ENCODE peak calls at places on chromosomes 11 and 22, in four cellular contexts. One of them, this sample, is unnamed. For H3K27me3, the result is how much of the 10 kb centered on the place peaks cover.

GRCh38 chr11:133934599-133935550 is 21.9 kb downstream of the IGSF9B start:
- DNase-seq in right lobe of liver: no peak
- DNase-seq in suprapubic skin: no peak
- DNase-seq in ovary: no peak
- DNase-seq in this sample: no peak

GRCh38 chr11:1197431-1197885 is 25.4 kb upstream of the MUC5B start:
- DNase-seq in right lobe of liver: peak
- DNase-seq in suprapubic skin: peak
- DNase-seq in ovary: no peak
- DNase-seq in this sample: no peak

GRCh38 chr11:44434191-44434590 is 124.3 kb upstream of the ALX4 start:
- DNase-seq in right lobe of liver: no peak
- DNase-seq in suprapubic skin: no peak
- DNase-seq in ovary: no peak
- DNase-seq in this sample: no peak

GRCh38 chr22:20805972-20806471 is 32.1 kb downstream of the SERPIND1 start:
- DNase-seq in right lobe of liver: no peak
- DNase-seq in suprapubic skin: peak
- DNase-seq in ovary: no peak
- DNase-seq in this sample: no peak

GRCh38 chr11:34594603-34595002 is 26.3 kb upstream of the EHF start:
- DNase-seq in right lobe of liver: no peak
- DNase-seq in suprapubic skin: no peak
- DNase-seq in ovary: no peak
- DNase-seq in this sample: no peak

GRCh38 chr11:16902182-16902581 is 112.0 kb downstream of the PLEKHA7 start:
- DNase-seq in right lobe of liver: no peak
- DNase-seq in suprapubic skin: no peak
- DNase-seq in ovary: no peak
- DNase-seq in this sample: peak

GRCh38 chr22:29004647-29005371 is 56.8 kb downstream of the C22orf31 start:
- DNase-seq in right lobe of liver: peak
- DNase-seq in suprapubic skin: no peak
- DNase-seq in ovary: peak
- DNase-seq in this sample: no peak

GRCh38 chr11:2975594-2975993 is 16.5 kb downstream of the NAP1L4 start:
- DNase-seq in right lobe of liver: no peak
- DNase-seq in suprapubic skin: no peak
- DNase-seq in ovary: no peak
- DNase-seq in this sample: peak

GRCh38 chr11:62832346-62833234 is at the start of gene TEX54:
- DNase-seq in right lobe of liver: peak
- DNase-seq in suprapubic skin: peak
- DNase-seq in ovary: peak
- DNase-seq in this sample: no peak

GRCh38 chr11:16982256-16982671 is 31.9 kb downstream of the PLEKHA7 start:
- DNase-seq in right lobe of liver: no peak
- DNase-seq in suprapubic skin: no peak
- DNase-seq in ovary: no peak
- DNase-seq in this sample: no peak

GRCh38 chr11:64305691-64306562 is 603 bp downstream of the ESRRA start:
- DNase-seq in right lobe of liver: peak
- DNase-seq in suprapubic skin: no peak
- DNase-seq in ovary: peak
- DNase-seq in this sample: peak

GRCh38 chr11:27184458-27185312 is 144.1 kb downstream of the BBOX1 start:
- DNase-seq in right lobe of liver: no peak
- DNase-seq in suprapubic skin: no peak
- DNase-seq in ovary: no peak
- DNase-seq in this sample: no peak

GRCh38 chr22:26589367-26589844 is 526 bp downstream of the TPST2 start:
- DNase-seq in right lobe of liver: peak
- DNase-seq in suprapubic skin: no peak
- DNase-seq in ovary: no peak
- DNase-seq in this sample: peak

GRCh38 chr11:76683496-76684095 is 13.0 kb upstream of the LRRC32 start:
- DNase-seq in right lobe of liver: no peak
- DNase-seq in suprapubic skin: no peak
- DNase-seq in ovary: no peak
- DNase-seq in this sample: no peak

GRCh38 chr11:76682681-76683080 is 12.1 kb upstream of the LRRC32 start:
- DNase-seq in right lobe of liver: no peak
- DNase-seq in suprapubic skin: no peak
- DNase-seq in ovary: no peak
- DNase-seq in this sample: no peak

GRCh38 chr11:76677010-76677771 is 6.6 kb upstream of the LRRC32 start:
- DNase-seq in right lobe of liver: no peak
- DNase-seq in suprapubic skin: no peak
- DNase-seq in ovary: no peak
- DNase-seq in this sample: no peak

GRCh38 chr11:76678316-76678715 is 7.8 kb upstream of the LRRC32 start:
- DNase-seq in right lobe of liver: no peak
- DNase-seq in suprapubic skin: no peak
- DNase-seq in ovary: no peak
- DNase-seq in this sample: no peak

DNA sequence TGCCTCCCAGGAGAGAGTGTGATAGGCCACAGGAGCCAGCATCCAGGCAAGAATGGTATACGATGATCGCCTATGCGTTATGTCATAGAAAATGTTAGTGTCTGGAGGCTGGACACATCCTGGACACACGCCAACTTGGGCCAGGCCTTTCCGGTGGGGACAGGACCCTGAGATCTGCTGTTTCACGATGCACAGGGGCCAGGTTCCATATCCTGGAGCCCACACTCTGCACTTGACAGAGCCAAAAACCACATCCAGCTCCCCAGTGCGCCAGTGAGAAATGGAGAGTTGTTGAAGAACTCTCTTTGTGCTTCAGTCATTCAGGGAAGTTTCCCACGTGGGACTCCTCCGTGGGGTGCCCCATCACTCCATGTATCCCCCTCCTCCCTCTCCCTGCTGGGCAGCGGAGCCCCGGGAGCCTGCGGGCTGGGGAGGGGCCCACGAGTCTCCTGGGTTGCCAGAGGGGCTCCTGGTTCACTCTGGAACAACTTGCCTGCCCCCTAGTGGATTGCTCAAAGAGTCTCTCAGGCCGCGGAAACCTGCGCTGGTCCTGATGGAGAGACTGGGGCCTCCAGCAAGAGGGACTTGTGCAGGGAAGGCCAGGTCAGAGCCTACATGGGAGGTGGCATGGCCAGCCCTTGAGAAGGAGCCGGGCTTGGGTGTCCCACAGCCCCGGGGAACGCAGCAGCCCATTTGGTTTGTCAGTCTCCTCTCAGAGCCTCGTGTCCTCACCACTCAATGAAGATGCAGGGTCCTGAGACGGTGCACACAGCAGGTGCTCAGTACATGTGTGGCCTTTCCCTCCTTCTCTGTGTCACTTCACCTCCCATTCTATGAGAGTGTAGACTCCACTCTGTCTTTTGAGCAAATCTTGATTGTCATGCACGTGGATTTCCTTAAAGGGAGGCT is 10.2 kb upstream of the LRRC32 start:
- DNase-seq in right lobe of liver: no peak
- DNase-seq in suprapubic skin: no peak
- DNase-seq in ovary: peak
- DNase-seq in this sample: peak
- H3K4me3 ChIP-seq in right lobe of liver: no peak
- H3K4me3 ChIP-seq in suprapubic skin: no peak
- H3K4me3 ChIP-seq in ovary: no peak
- H3K4me3 ChIP-seq in this sample: no peak

GRCh38 chr22:39503590-39503989 is 1.5 kb downstream of the MIEF1 start:
- DNase-seq in right lobe of liver: no peak
- DNase-seq in suprapubic skin: no peak
- DNase-seq in ovary: no peak
- DNase-seq in this sample: no peak

GRCh38 chr22:39502109-39502788 is at the start of gene MIEF1:
- DNase-seq in right lobe of liver: peak
- DNase-seq in suprapubic skin: peak
- DNase-seq in ovary: peak
- DNase-seq in this sample: peak

GRCh38 chr22:39504071-39504470 is 2.0 kb downstream of the MIEF1 start:
- DNase-seq in right lobe of liver: peak
- DNase-seq in suprapubic skin: no peak
- DNase-seq in ovary: no peak
- DNase-seq in this sample: no peak

GRCh38 chr22:39501644-39502108 is 414 bp upstream of the MIEF1 start:
- DNase-seq in right lobe of liver: no peak
- DNase-seq in suprapubic skin: no peak
- DNase-seq in ovary: no peak
- DNase-seq in this sample: no peak

GRCh38 chr22:39502789-39503464 is 837 bp downstream of the MIEF1 start:
- DNase-seq in right lobe of liver: peak
- DNase-seq in suprapubic skin: no peak
- DNase-seq in ovary: no peak
- DNase-seq in this sample: no peak
- H3K27me3 ChIP-seq in right lobe of liver: under half
- H3K27me3 ChIP-seq in suprapubic skin: under half
- H3K27me3 ChIP-seq in ovary: under half
- H3K27me3 ChIP-seq in this sample: under half

DNA sequence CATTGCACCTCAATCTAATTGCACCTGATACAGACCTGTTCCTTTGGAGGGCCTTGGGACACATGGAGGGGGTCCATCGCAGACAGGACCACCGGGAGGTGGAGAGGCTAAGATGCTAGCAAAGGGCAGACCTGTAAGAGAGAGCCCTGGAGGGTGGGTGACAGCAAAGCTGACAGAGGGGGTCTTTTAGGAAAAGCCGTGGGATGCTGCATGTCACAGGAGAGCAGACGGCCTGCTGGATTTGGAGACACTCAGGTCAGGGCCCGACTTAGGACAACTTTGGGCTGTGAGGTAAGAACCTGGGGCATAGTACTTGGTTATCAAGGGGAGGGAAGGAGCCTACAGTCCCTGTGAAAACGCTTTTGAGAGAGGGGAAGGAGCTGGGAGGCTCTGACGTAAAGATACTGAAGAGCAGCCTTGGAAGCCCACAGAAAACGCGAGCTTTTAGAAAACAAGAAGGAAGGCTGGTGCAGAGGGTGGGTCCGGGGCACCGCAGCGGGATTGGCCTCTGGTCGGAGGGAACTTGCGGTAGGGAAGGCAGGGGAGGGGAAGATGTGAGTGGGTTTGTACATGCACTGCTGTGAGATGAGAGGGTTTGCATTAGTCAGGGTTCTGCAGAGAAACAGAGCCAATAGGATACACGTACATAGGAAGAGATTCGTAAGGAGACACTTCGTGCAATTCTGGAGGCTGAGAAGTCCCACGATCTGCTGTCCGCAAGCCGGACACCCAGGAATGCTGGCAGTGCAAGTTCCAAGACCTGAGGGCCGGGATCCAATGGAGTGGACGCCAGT is 868.5 kb downstream of the TBC1D22A start:
- DNase-seq in right lobe of liver: no peak
- DNase-seq in suprapubic skin: no peak
- DNase-seq in ovary: no peak
- DNase-seq in this sample: no peak
- H3K27ac ChIP-seq in right lobe of liver: no peak
- H3K27ac ChIP-seq in suprapubic skin: no peak
- H3K27ac ChIP-seq in ovary: no peak
- H3K27ac ChIP-seq in this sample: no peak

DNA sequence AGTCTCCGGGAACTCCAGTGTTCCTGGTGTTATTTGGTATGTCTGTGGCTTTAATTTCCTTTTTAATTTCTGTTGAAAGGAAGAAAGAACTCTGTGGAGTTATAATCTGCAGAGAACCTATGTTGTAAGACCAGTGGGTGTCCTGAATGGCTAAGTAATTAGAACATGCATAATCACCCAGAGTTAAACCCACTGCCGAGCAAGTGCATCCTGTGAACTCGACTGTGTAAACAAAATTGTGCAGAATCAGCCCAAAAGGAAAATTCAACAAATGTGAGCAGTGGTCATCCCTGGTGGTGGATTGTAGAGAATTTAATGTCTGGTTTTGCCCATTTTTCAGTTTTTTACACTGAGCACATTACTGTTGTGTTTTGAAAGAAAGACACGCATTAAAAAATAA is 162.5 kb downstream of the COMMD9 start:
- DNase-seq in right lobe of liver: no peak
- DNase-seq in suprapubic skin: no peak
- DNase-seq in ovary: no peak
- DNase-seq in this sample: no peak
- H3K4me3 ChIP-seq in right lobe of liver: no peak
- H3K4me3 ChIP-seq in suprapubic skin: no peak
- H3K4me3 ChIP-seq in ovary: no peak
- H3K4me3 ChIP-seq in this sample: no peak